ENCODE peak calls at places on chromosomes 11 and 22, in eight cellular contexts. K is NCI-H1105 treated with DMSO at 0.1 percent for 48 hours, Q is progenitor cell of endocrine pancreas, D is T1000, U is hepatocyte, S is caudate nucleus, L is HuH-7.5, P is A172. R is an unnamed sample.

GRCh38 chr22:32828150-32828549 is 26.6 kb downstream of the TIMP3 start:
- DNase-seq in K (no peak), Q (no peak), D (no peak), U (no peak), S (no peak), L (no peak), P (no peak), R (no peak)

GRCh38 chr22:30806391-30806861 is 111.8 kb downstream of the OSBP2 start:
- DNase-seq in K (no peak), Q (no peak), D (no peak), U (no peak), S (no peak), L (no peak), P (peak; percentile 93), R (peak; percentile 61)

GRCh38 chr11:59206635-59207034 is 6.1 kb downstream of the MPEG1 start:
- DNase-seq in K (peak; percentile 41), Q (no peak), D (no peak), U (peak; percentile 58), S (no peak), L (peak; percentile 34), P (peak; percentile 37), R (peak; percentile 7)

GRCh38 chr11:113906038-113906437 is 1.4 kb downstream of the HTR3B start:
- DNase-seq in K (no peak), Q (no peak), D (no peak), U (peak; percentile 85), S (no peak), L (peak; percentile 21), P (peak; percentile 8), R (no peak)

GRCh38 chr11:13668957-13669521 is 571 bp downstream of the FAR1 start:
- DNase-seq in K (peak; percentile 26), Q (peak; percentile 36), D (no peak), U (peak; percentile 55), S (peak; percentile 48), L (no peak), P (peak; percentile 38), R (peak; percentile 34)

GRCh38 chr11:36478700-36479329 is 31.3 kb downstream of the TRAF6 start:
- DNase-seq in K (peak; percentile 18), Q (no peak), D (peak; percentile 43), U (peak; percentile 71), S (no peak), L (no peak), P (peak; percentile 66), R (peak; percentile 28)

GRCh38 chr11:36672815-36673450 is 74.9 kb upstream of the RAG2 start:
- DNase-seq in K (peak; percentile 36), Q (no peak), D (no peak), U (peak; percentile 31), S (no peak), L (no peak), P (peak; percentile 48), R (peak; percentile 14)

GRCh38 chr11:2451916-2452694 is 7.3 kb downstream of the KCNQ1 start:
- DNase-seq in K (no peak), Q (no peak), D (no peak), U (no peak), S (no peak), L (no peak), P (no peak), R (no peak)

GRCh38 chr11:118084247-118084646 is 2.5 kb downstream of the SMIM35 start:
- DNase-seq in K (no peak), Q (no peak), D (no peak), U (peak; percentile 71), S (peak; percentile 22), L (no peak), P (no peak), R (no peak)

GRCh38 chr11:2150206-2150847 is 10.7 kb downstream of the INS start:
- DNase-seq in K (peak; percentile 72), Q (no peak), D (no peak), U (peak; percentile 68), S (no peak), L (peak; percentile 62), P (peak; percentile 28), R (peak; percentile 47)

GRCh38 chr11:129373489-129373953 is 2.1 kb upstream of the BARX2 start:
- DNase-seq in K (no peak), Q (no peak), D (no peak), U (no peak), S (no peak), L (no peak), P (no peak), R (no peak)

GRCh38 chr22:25448435-25449051 is 115.9 kb upstream of the GRK3 start:
- DNase-seq in K (no peak), Q (no peak), D (no peak), U (peak; percentile 30), S (no peak), L (no peak), P (no peak), R (peak; percentile 16)

GRCh38 chr22:17938484-17938924 is 85.9 kb downstream of the MICAL3 start:
- DNase-seq in K (no peak), Q (no peak), D (no peak), U (no peak), S (no peak), L (no peak), P (no peak), R (no peak)

GRCh38 chr11:33773399-33774355 is 643 bp downstream of the FBXO3 start:
- DNase-seq in K (peak; percentile 63), Q (peak; percentile 34), D (no peak), U (peak; percentile 9), S (no peak), L (peak; percentile 22), P (peak; percentile 13), R (peak; percentile 10)

GRCh38 chr11:126267650-126268049 is 1.0 kb downstream of the SRPRA start:
- DNase-seq in K (no peak), Q (no peak), D (no peak), U (no peak), S (no peak), L (no peak), P (no peak), R (no peak)

GRCh38 chr11:43937434-43938411 is 4.7 kb upstream of the C11orf96 start:
- DNase-seq in K (no peak), Q (no peak), D (no peak), U (no peak), S (no peak), L (no peak), P (peak; percentile 81), R (no peak)

GRCh38 chr11:45933131-45933821 is 10.8 kb downstream of the LARGE2 start:
- DNase-seq in K (no peak), Q (no peak), D (no peak), U (peak; percentile 9), S (no peak), L (no peak), P (peak; percentile 23), R (no peak)

GRCh38 chr22:26852176-26852575 is 194.8 kb downstream of the MIAT start:
- DNase-seq in K (no peak), Q (peak; percentile 72), D (no peak), U (no peak), S (no peak), L (no peak), P (no peak), R (peak; percentile 31)

GRCh38 chr22:19766506-19767426 is 6.2 kb downstream of the TBX1 start:
- DNase-seq in K (no peak), Q (no peak), D (no peak), U (peak; percentile 47), S (no peak), L (peak; percentile 88), P (no peak), R (no peak)

GRCh38 chr11:71078482-71078881 is 173.9 kb downstream of the SHANK2 start:
- DNase-seq in K (peak; percentile 7), Q (no peak), D (no peak), U (no peak), S (no peak), L (no peak), P (no peak), R (peak; percentile 32)